ENCODE peak calls at places on chromosomes 11 and 22, in five cellular contexts. J is left cardiac atrium, P is DMS153, W is T-cell, K is amniotic stem cell. G is an unnamed sample.

GRCh38 chr11:40445391-40445790 is 1014.1 kb downstream of the LRRC4C start:
- DNase-seq in W (no peak), K (no peak), J (no peak), P (no peak), G (no peak)

GRCh38 chr11:65468874-65469333 is 29.9 kb upstream of the MALAT1 start:
- DNase-seq in K (no peak), J (no peak), P (peak; percentile 79), W (peak; percentile 54), G (peak; percentile 85)

GRCh38 chr11:2103666-2104523 is 35.3 kb downstream of the IGF2 start:
- DNase-seq in K (no peak), W (no peak), J (no peak), P (no peak), G (no peak)

GRCh38 chr22:22748297-22748743 is 103.9 kb downstream of the GGTLC2 start:
- DNase-seq in W (peak; percentile 23), P (no peak), K (peak; percentile 16), J (no peak), G (peak; percentile 82)

GRCh38 chr22:26056455-26056854 is 112.8 kb upstream of the SEZ6L start:
- DNase-seq in W (no peak), K (no peak), P (no peak), J (no peak), G (no peak)

GRCh38 chr11:38182126-38182907 is 1584.3 kb upstream of the RAG2 start:
- DNase-seq in J (no peak), W (no peak), P (no peak), K (no peak), G (peak; percentile 4)

GRCh38 chr11:77107950-77108349 is 5.3 kb downstream of the OMP start:
- DNase-seq in J (peak; percentile 63), W (no peak), P (no peak), K (peak; percentile 62), G (no peak)

GRCh38 chr11:60065801-60066200 is 9.3 kb downstream of the MS4A3 start:
- DNase-seq in W (no peak), P (no peak), J (no peak), K (no peak), G (no peak)

GRCh38 chr11:115919341-115920086 is 415.3 kb upstream of the CADM1 start:
- DNase-seq in J (no peak), P (no peak), K (no peak), W (no peak), G (no peak)

GRCh38 chr11:61477734-61478148 is 30.8 kb upstream of the LRRC10B start:
- DNase-seq in K (no peak), P (no peak), W (peak; percentile 48), J (peak; percentile 57), G (peak; percentile 48)

GRCh38 chr22:22397292-22397870 is 111.2 kb downstream of the ZNF280B start:
- DNase-seq in K (no peak), W (no peak), J (peak; percentile 41), P (peak; percentile 77), G (no peak)

GRCh38 chr11:76131142-76131541 is 75.2 kb downstream of the WNT11 start:
- DNase-seq in P (no peak), W (no peak), K (no peak), J (no peak), G (no peak)

GRCh38 chr11:132424433-132424832 is 1054.0 kb downstream of the NTM start:
- DNase-seq in K (no peak), J (no peak), W (no peak), P (no peak), G (no peak)

GRCh38 chr11:64558869-64559268 is 32.2 kb upstream of the SLC22A12 start:
- DNase-seq in K (no peak), J (no peak), W (no peak), P (no peak), G (no peak)

GRCh38 chr11:113991170-113991569 is 16.3 kb downstream of the HTR3A start:
- DNase-seq in K (no peak), P (no peak), W (no peak), J (peak; percentile 43), G (peak; percentile 74)

GRCh38 chr22:27372364-27372763 is 429.2 kb downstream of the MN1 start:
- DNase-seq in W (no peak), P (no peak), K (no peak), J (no peak), G (no peak)

GRCh38 chr22:36741204-36741793 is 34.6 kb downstream of the IFT27 start:
- DNase-seq in P (peak; percentile 38), K (no peak), W (no peak), J (no peak), G (peak; percentile 30)

GRCh38 chr11:111846640-111847039 is 24.7 kb downstream of the ALG9 start:
- DNase-seq in J (no peak), W (no peak), P (no peak), K (peak; percentile 21), G (peak; percentile 23)

GRCh38 chr11:108881136-108881535 is 216.3 kb downstream of the DDX10 start:
- DNase-seq in W (no peak), K (no peak), J (no peak), P (no peak), G (no peak)

GRCh38 chr11:68609761-68610160 is 74.6 kb upstream of the GAL start:
- DNase-seq in P (no peak), W (no peak), J (no peak), K (no peak), G (no peak)

GRCh38 chr11:20894296-20894695 is 224.9 kb downstream of the NELL1 start:
- DNase-seq in P (no peak), W (no peak), J (no peak), K (no peak), G (no peak)

GRCh38 chr11:79896258-79896657 is 455.4 kb upstream of the TENM4 start:
- DNase-seq in J (no peak), K (no peak), W (no peak), P (no peak), G (no peak)

GRCh38 chr11:87384078-87384729 is 346.5 kb downstream of the TMEM135 start:
- DNase-seq in P (no peak), W (no peak), J (no peak), K (no peak), G (no peak)

GRCh38 chr11:68546555-68546954 is 86.0 kb downstream of the PPP6R3 start:
- DNase-seq in W (no peak), K (no peak), J (no peak), P (no peak), G (peak; percentile 64)

GRCh38 chr22:40364431-40364830 is 6.0 kb upstream of the SGSM3 start:
- DNase-seq in K (no peak), W (no peak), P (no peak), J (no peak), G (no peak)

GRCh38 chr22:46646531-46647211 is 26.5 kb downstream of the GRAMD4 start:
- DNase-seq in P (no peak), W (no peak), J (no peak), K (no peak), G (no peak)

GRCh38 chr22:40044870-40045834 is 50.4 kb downstream of the FAM83F start:
- DNase-seq in W (peak; percentile 78), J (peak; percentile 63), K (no peak), P (no peak), G (peak; percentile 71)

GRCh38 chr22:48496987-48497650 is 1330.6 kb downstream of the BRD1 start:
- DNase-seq in J (no peak), W (no peak), K (no peak), P (no peak), G (no peak)

GRCh38 chr11:62025429-62026105 is 58.1 kb upstream of the FTH1 start:
- DNase-seq in J (peak; percentile 81), P (peak; percentile 20), K (peak; percentile 26), W (peak; percentile 74), G (peak; percentile 98)

GRCh38 chr11:2990617-2991476 is 1.3 kb downstream of the NAP1L4 start:
- DNase-seq in K (no peak), P (no peak), W (no peak), J (no peak), G (peak; percentile 54)

GRCh38 chr11:118715837-118716260 is 36.4 kb upstream of the TREH start:
- DNase-seq in W (no peak), J (no peak), K (no peak), P (no peak), G (peak; percentile 33)

GRCh38 chr11:44938066-44938691 is 12.5 kb downstream of the TP53I11 start:
- DNase-seq in K (no peak), P (no peak), J (no peak), W (no peak), G (no peak)

GRCh38 chr22:38863531-38864131 is 8.4 kb downstream of the CBX6 start:
- DNase-seq in K (no peak), W (no peak), P (no peak), J (no peak), G (no peak)

GRCh38 chr11:18524248-18524647 is 2.5 kb downstream of the TSG101 start:
- DNase-seq in P (no peak), W (no peak), J (no peak), K (no peak), G (no peak)

G was measured in OCI-M1.